ENCODE peak calls at places on chromosomes 12 and 14, in six cellular contexts. Q is head of caudate nucleus; I is DMS53; V is HCT116; G is stimulated activated CD4-positive, alpha-beta T cell treated with anti-CD3 and anti-CD28 coated beads, TNF-alpha, amount 100 ng/mL, for 4 hours; D is GM06990. P is an unnamed sample.

GRCh38 chr14:63614964-63615363 is 26.7 kb downstream of the WDR89 start:
- DNase-seq in I (no peak), Q (no peak), D (no peak), G (no peak), V (no peak), P (no peak)

GRCh38 chr12:132904718-132905328 is 17.4 kb upstream of the CHFR start:
- DNase-seq in V (no peak), D (peak; percentile 58), I (peak; percentile 77), G (peak; percentile 83), Q (peak; percentile 91), P (no peak)

GRCh38 chr12:26224657-26225056 is 29.3 kb downstream of the SSPN start:
- DNase-seq in I (no peak), D (no peak), G (no peak), Q (no peak), V (no peak), P (no peak)

GRCh38 chr12:11707535-11707934 is 58.1 kb downstream of the ETV6 start:
- DNase-seq in I (no peak), G (no peak), D (no peak), Q (no peak), V (no peak), P (no peak)

GRCh38 chr12:55930771-55931316 is at the start of gene DGKA:
- DNase-seq in V (peak; percentile 41), I (peak; percentile 80), D (peak; percentile 53), Q (peak; percentile 42), G (peak; percentile 51), P (peak; percentile 53)

GRCh38 chr14:93857500-93857899 is 69.2 kb upstream of the PRIMA1 start:
- DNase-seq in V (peak; percentile 3), D (no peak), G (no peak), I (no peak), Q (no peak), P (no peak)

GRCh38 chr14:91140672-91141071 is 26.8 kb downstream of the DGLUCY start:
- DNase-seq in G (no peak), D (no peak), I (peak; percentile 56), Q (peak; percentile 72), V (peak; percentile 41), P (no peak)

GRCh38 chr14:54564071-54564798 is 2.7 kb upstream of the SAMD4A start:
- DNase-seq in Q (no peak), G (no peak), I (peak; percentile 80), D (peak; percentile 41), V (no peak), P (no peak)

GRCh38 chr12:78928200-78929074 is 63.9 kb downstream of the SYT1 start:
- DNase-seq in Q (no peak), I (peak; percentile 76), V (peak; percentile 87), D (no peak), G (no peak), P (no peak)

GRCh38 chr12:113611652-113612051 is 140.0 kb upstream of the LHX5 start:
- DNase-seq in D (no peak), Q (no peak), G (no peak), I (no peak), V (no peak), P (no peak)

GRCh38 chr12:64826234-64826633 is 1.8 kb downstream of the TBC1D30 start:
- DNase-seq in V (no peak), G (no peak), Q (peak; percentile 49), D (peak; percentile 18), I (no peak), P (peak; percentile 66)

GRCh38 chr14:20194101-20194500 is 3.4 kb downstream of the OR11G2 start:
- DNase-seq in Q (no peak), D (no peak), I (no peak), V (no peak), G (no peak), P (no peak)

GRCh38 chr12:6234214-6234613 is 34.0 kb downstream of the CD9 start:
- DNase-seq in Q (no peak), V (no peak), I (no peak), G (no peak), D (no peak), P (no peak)

GRCh38 chr12:79046021-79046420 is 181.4 kb downstream of the SYT1 start:
- DNase-seq in V (no peak), G (no peak), I (peak; percentile 45), Q (no peak), D (no peak), P (no peak)

GRCh38 chr12:108833757-108834472 is 23.5 kb downstream of the SSH1 start:
- DNase-seq in V (no peak), G (no peak), Q (peak; percentile 66), I (no peak), D (no peak), P (no peak)

GRCh38 chr14:80615831-80616230 is 325.7 kb downstream of the CEP128 start:
- DNase-seq in I (no peak), V (no peak), G (no peak), Q (no peak), D (peak; percentile 4), P (peak; percentile 3)

GRCh38 chr12:124835652-124836410 is 27.8 kb downstream of the SCARB1 start:
- DNase-seq in V (no peak), I (no peak), D (no peak), G (no peak), Q (no peak), P (no peak)

GRCh38 chr14:22556021-22556989 is 32.7 kb downstream of the DAD1 start:
- DNase-seq in V (no peak), G (peak; percentile 92), D (peak; percentile 97), Q (no peak), I (peak; percentile 9), P (peak; percentile 98)

GRCh38 chr14:89383171-89383845 is 33.7 kb downstream of the FOXN3 start:
- DNase-seq in V (no peak), D (no peak), I (no peak), G (no peak), Q (no peak), P (no peak)

GRCh38 chr12:6641131-6641530 is 5.4 kb upstream of the LPAR5 start:
- DNase-seq in V (no peak), Q (no peak), I (no peak), G (no peak), D (no peak), P (no peak)

GRCh38 chr12:82028772-82029171 is 269.6 kb upstream of the PPFIA2 start:
- DNase-seq in V (no peak), D (no peak), I (no peak), G (no peak), Q (no peak), P (no peak)

GRCh38 chr14:53444677-53445312 is 291.7 kb upstream of the DDHD1 start:
- DNase-seq in Q (no peak), V (no peak), I (no peak), D (no peak), G (no peak), P (no peak)

GRCh38 chr12:45377815-45378214 is 161.9 kb downstream of the ANO6 start:
- DNase-seq in Q (no peak), V (no peak), D (no peak), G (no peak), I (no peak), P (no peak)

GRCh38 chr12:11688831-11689230 is 39.4 kb downstream of the ETV6 start:
- DNase-seq in V (no peak), G (no peak), I (no peak), Q (no peak), D (no peak), P (no peak)

GRCh38 chr14:61642246-61642982 is 52.9 kb upstream of the HIF1A start:
- DNase-seq in I (peak; percentile 6), G (no peak), Q (no peak), V (no peak), D (no peak), P (no peak)

GRCh38 chr14:65170318-65170717 is 68.0 kb upstream of the MAX start:
- DNase-seq in I (no peak), D (no peak), V (no peak), Q (no peak), G (no peak), P (no peak)

GRCh38 chr12:12387521-12387920 is 30.6 kb downstream of the BORCS5 start:
- DNase-seq in V (no peak), I (no peak), G (no peak), Q (no peak), D (no peak), P (no peak)

GRCh38 chr14:104091927-104092771 is 6.6 kb downstream of the ASPG start:
- DNase-seq in D (peak; percentile 0), I (no peak), Q (no peak), V (no peak), G (no peak), P (no peak)